ENCODE peak calls at places on chromosomes 5 and 9, in four cellular contexts. W is CD8-positive, alpha-beta T cell; A is upper lobe of right lung; C is ovary. S is an unnamed sample.

GRCh38 chr5:77628840-77629552 is 9.5 kb downstream of the OTP start:
- DNase-seq in W (no peak), C (no peak), A (no peak), S (no peak)

GRCh38 chr5:65948115-65948772 is 21.9 kb downstream of the ERBIN start:
- DNase-seq in W (no peak), A (no peak), C (no peak), S (no peak)

GRCh38 chr5:138884554-138884953 is 9.4 kb upstream of the LRRTM2 start:
- DNase-seq in W (no peak), C (no peak), A (no peak), S (no peak)

GRCh38 chr5:150498501-150498900 is 9.4 kb upstream of the NDST1 start:
- DNase-seq in C (no peak), W (no peak), A (no peak), S (no peak)

GRCh38 chr5:82019342-82020138 is 47.7 kb downstream of the ATG10 start:
- DNase-seq in A (no peak), C (no peak), W (no peak), S (no peak)

GRCh38 chr5:135901633-135902032 is 6.0 kb upstream of the IL9 start:
- DNase-seq in A (no peak), W (no peak), C (no peak), S (no peak)

GRCh38 chr9:72952914-72953313 is at the start of gene ALDH1A1:
- DNase-seq in W (no peak), A (no peak), C (no peak), S (no peak)

GRCh38 chr9:95826183-95826838 is 49.2 kb upstream of the ERCC6L2 start:
- DNase-seq in W (no peak), C (no peak), A (no peak), S (peak)

GRCh38 chr5:56692359-56693219 is 122.8 kb upstream of the MAP3K1 start:
- DNase-seq in A (no peak), C (no peak), W (no peak), S (no peak)

GRCh38 chr5:133952729-133953567 is 15.5 kb downstream of the C5orf15 start:
- DNase-seq in C (peak), W (peak), A (no peak), S (no peak)

GRCh38 chr9:138061631-138062030 is 184.0 kb downstream of the CACNA1B start:
- DNase-seq in A (no peak), C (no peak), W (no peak), S (no peak)

GRCh38 chr5:78992136-78992535 is 7.0 kb upstream of the ARSB start:
- DNase-seq in W (no peak), C (no peak), A (no peak), S (no peak)

GRCh38 chr9:17291766-17292165 is 156.9 kb downstream of the CNTLN start:
- DNase-seq in C (no peak), A (no peak), W (no peak), S (no peak)

GRCh38 chr5:149447373-149448367 is 68.6 kb upstream of the IL17B start:
- DNase-seq in C (no peak), W (no peak), A (no peak), S (no peak)

GRCh38 chr5:173341911-173342535 is 13.8 kb upstream of the STC2 start:
- DNase-seq in A (no peak), W (no peak), C (no peak), S (no peak)

GRCh38 chr5:55306641-55307382 is 682 bp downstream of the DHX29 start:
- DNase-seq in A (no peak), C (no peak), W (no peak), S (no peak)

GRCh38 chr9:106859957-106860715 is 2.8 kb upstream of the ZNF462 start:
- DNase-seq in A (peak), W (no peak), C (peak), S (no peak)

GRCh38 chr5:152063004-152063403 is 138.4 kb upstream of the GLRA1 start:
- DNase-seq in C (no peak), A (no peak), W (no peak), S (no peak)

GRCh38 chr9:115058684-115059315 is 59.2 kb downstream of the TNC start:
- DNase-seq in A (no peak), W (no peak), C (no peak), S (no peak)

GRCh38 chr9:127714916-127715442 is 484 bp downstream of the PTRH1 start:
- DNase-seq in W (no peak), A (no peak), C (peak), S (peak)

GRCh38 chr5:76163111-76163628 is 80.0 kb downstream of the SV2C start:
- DNase-seq in C (no peak), W (no peak), A (no peak), S (no peak)

GRCh38 chr5:159444441-159445082 is 114.3 kb upstream of the IL12B start:
- DNase-seq in A (no peak), C (no peak), W (no peak), S (peak)

GRCh38 chr5:68911840-68912690 is 181.7 kb upstream of the SLC30A5 start:
- DNase-seq in C (no peak), W (no peak), A (no peak), S (no peak)

GRCh38 chr9:122053951-122054350 is 39.2 kb downstream of the TTLL11 start:
- DNase-seq in W (no peak), A (no peak), C (no peak), S (no peak)

GRCh38 chr9:73137286-73137899 is 14.3 kb upstream of the ANXA1 start:
- DNase-seq in A (no peak), C (no peak), W (no peak), S (no peak)

GRCh38 chr9:136526625-136527066 is 19.2 kb downstream of the NOTCH1 start:
- DNase-seq in A (no peak), W (no peak), C (no peak), S (no peak)

GRCh38 chr5:23963449-23963848 is 456.0 kb downstream of the PRDM9 start:
- DNase-seq in W (no peak), C (no peak), A (no peak), S (no peak)

GRCh38 chr9:23229764-23230434 is 596.1 kb downstream of the ELAVL2 start:
- DNase-seq in W (no peak), A (no peak), C (no peak), S (no peak)

GRCh38 chr9:108704156-108704852 is 151.5 kb downstream of the ACTL7B start:
- DNase-seq in A (no peak), W (no peak), C (no peak), S (no peak)

GRCh38 chr5:151126199-151126645 is 31.4 kb downstream of the ANXA6 start:
- DNase-seq in A (peak), C (peak), W (peak), S (peak)

GRCh38 chr5:7828269-7828668 is 22.7 kb downstream of the CFAP90 start:
- DNase-seq in C (no peak), W (no peak), A (peak), S (no peak)

GRCh38 chr5:159343295-159344094 is 13.2 kb upstream of the IL12B start:
- DNase-seq in A (no peak), W (no peak), C (no peak), S (peak)

GRCh38 chr5:138969323-138970013 is 94.3 kb upstream of the LRRTM2 start:
- DNase-seq in C (no peak), A (no peak), W (no peak), S (no peak)

GRCh38 chr9:65400886-65401285 is 115.9 kb upstream of the FOXD4L5 start:
- DNase-seq in W (no peak), A (peak), C (no peak), S (no peak)

GRCh38 chr9:115353681-115354080 is 235.7 kb upstream of the TNC start:
- DNase-seq in W (no peak), A (no peak), C (no peak), S (peak)

GRCh38 chr5:23028445-23028844 is 175.3 kb upstream of the CDH12 start:
- DNase-seq in A (no peak), W (no peak), C (no peak), S (no peak)

DNA sequence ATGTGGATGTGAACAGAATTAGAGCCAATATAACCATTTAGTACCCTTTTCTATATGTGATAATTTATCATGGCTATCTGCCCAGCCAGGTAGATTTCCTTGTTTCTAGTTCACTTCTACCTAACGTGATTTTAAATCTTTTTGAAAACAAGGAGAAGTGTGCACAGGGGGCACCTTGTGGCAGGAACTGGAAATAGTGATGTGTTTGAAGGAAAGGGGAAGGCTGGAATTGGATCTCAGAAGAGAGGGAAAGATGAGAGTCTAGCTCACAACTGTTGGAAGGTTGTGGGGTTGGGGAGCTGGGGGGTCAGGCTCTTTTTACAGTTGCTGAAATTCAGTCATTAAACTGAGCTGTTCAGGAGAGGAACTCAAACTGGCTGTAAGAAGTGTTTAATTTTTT is 219.5 kb downstream of the KCTD16 start:
- DNase-seq in A (no peak), C (no peak), W (no peak), S (no peak)
- TF ChIP-seq CTCF in A (no peak), C (no peak), W (no peak), S (peak)

DNA sequence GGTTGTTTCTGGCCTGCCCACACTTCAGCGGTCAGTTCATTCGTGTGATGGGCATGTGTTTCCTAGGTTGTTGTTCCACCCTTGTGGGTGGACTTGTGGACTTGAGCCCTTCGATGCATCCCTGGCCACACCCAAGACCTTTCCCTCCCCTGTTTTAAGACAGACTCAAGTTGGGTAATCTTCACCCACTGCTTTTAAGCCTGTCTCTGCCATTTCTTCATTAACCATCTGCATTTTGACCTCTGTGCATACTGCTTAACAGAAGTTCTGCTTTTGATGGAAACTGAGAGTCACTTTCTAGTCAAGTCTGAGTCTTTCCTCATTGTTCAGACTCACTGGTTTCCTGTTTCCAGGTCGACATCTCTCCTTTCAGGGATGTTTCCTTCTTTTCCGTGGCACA is 233.7 kb downstream of the ARHGEF28 start:
- DNase-seq in W (no peak), A (no peak), C (no peak), S (no peak)
- TF ChIP-seq CTCF in W (no peak), A (no peak), C (no peak), S (no peak)

DNA sequence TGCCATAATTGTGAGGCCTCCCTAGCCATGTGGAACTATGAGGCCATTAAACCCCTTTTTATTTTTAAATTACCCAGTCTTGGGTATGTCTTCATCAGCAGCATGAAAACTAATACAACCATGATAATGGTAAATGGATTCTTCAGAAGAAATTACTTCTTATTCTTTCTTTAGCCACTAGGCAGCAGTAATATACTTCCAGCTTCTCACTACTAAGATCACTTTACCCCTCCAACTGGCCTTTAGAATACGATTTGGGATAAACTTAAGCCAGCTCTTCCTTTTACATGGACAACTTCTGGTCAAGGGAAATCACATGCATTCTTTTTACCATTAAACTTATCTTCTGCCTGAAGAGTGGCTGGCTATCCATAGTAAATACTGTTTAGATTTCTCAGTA is 355.4 kb downstream of the MAN2A1 start:
- DNase-seq in W (no peak), C (no peak), A (no peak), S (no peak)
- TF ChIP-seq CTCF in W (no peak), C (no peak), A (peak), S (no peak)

GRCh38 chr5:4628645-4629385 is 511.3 kb upstream of the ADAMTS16 start:
- DNase-seq in A (no peak), C (no peak), W (no peak), S (no peak)

GRCh38 chr5:4627887-4628286 is 512.2 kb upstream of the ADAMTS16 start:
- DNase-seq in C (no peak), A (no peak), W (no peak), S (no peak)

GRCh38 chr5:4630031-4630430 is 510.1 kb upstream of the ADAMTS16 start:
- DNase-seq in W (no peak), A (no peak), C (no peak), S (no peak)

DNA sequence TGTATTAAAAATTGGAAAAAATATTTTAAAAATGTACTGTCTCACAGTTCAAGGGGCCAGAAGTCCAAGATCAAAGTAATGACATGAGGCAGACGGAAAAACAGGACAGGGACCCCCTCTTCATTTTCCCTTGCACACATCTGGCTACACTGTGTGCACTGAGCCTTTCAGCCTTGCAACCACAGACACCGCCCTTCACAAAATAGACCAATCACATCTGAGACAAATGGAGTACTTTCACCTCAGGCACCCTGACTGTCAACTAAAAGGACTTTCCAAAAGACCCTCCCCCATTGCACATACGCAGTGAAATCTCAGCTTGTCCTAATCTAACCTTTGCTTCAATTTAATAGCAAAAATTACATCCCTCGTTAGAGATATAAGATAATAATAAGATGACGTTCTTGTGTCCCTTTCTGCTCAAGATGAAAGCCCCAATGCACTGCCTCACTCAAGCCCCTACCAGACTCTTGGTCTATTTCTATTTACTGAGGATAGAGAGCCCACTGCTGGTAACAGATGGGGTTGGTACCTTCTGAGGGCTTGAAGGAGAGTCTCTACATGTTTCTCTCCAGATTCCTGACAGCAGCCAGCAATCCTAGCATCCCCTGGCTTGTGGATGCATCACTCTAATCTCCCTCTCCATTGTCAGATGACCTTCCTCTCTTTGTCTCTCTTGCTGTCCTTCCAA is 514.8 kb upstream of the ADAMTS16 start:
- DNase-seq in W (no peak), C (no peak), A (no peak), S (no peak)
- TF ChIP-seq CTCF in W (no peak), C (no peak), A (no peak), S (no peak)

DNA sequence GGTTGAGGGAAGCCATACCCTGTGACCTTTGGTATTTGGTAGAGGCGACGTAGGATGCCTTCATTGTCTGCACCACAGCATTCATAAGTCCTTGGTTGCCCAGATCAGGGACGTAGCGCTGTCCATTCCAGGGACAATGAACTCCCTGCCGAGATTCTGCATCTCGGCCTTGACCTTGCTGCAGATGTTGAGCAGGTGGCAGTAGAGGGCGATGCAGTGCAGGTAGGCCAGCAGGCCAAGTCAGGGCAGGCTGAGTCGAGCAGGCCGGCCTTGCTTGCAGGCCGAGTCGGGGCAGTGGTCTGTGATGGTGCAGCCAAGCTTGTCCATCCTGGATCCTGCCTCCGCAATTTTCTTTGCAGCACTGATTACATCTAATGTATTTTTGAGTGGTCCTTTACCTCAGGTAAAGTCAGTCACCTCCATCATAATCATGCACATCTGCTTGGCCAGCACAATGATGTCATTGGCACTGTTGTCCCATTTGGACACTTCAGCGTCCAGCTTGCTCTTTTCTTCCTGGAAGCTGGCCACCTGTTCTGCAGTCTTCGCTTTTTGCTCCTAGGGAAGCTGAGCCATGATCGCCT is 93.4 kb upstream of the CCDC112 start:
- DNase-seq in W (no peak), A (peak), C (no peak), S (no peak)
- TF ChIP-seq CTCF in W (no peak), A (peak), C (no peak), S (peak)

GRCh38 chr5:10576790-10577189 is 12.9 kb downstream of the ANKRD33B start:
- DNase-seq in A (no peak), W (no peak), C (no peak), S (no peak)
- TF ChIP-seq CTCF in A (no peak), W (no peak), C (no peak), S (no peak)

GRCh38 chr5:74641014-74641777 is 668 bp upstream of the ENC1 start:
- DNase-seq in W (peak), A (peak), C (peak), S (peak)

GRCh38 chr5:74638776-74639537 is 1.6 kb downstream of the ENC1 start:
- DNase-seq in A (no peak), W (no peak), C (no peak), S (peak)

GRCh38 chr5:74641778-74642542 is 1.4 kb upstream of the ENC1 start:
- DNase-seq in W (no peak), A (peak), C (peak), S (peak)

GRCh38 chr5:74639538-74640449 is 734 bp downstream of the ENC1 start:
- DNase-seq in W (peak), C (peak), A (peak), S (peak)

GRCh38 chr5:74640450-74641013 is at the start of gene ENC1:
- DNase-seq in C (peak), W (peak), A (peak), S (peak)
- TF ChIP-seq CTCF in C (peak), W (no peak), A (peak), S (peak)